ENCODE peak calls at places on chromosomes 12 and 14, in seven cellular contexts. X is Kasumi-1, V is PC-3, Z is mesenchymal stem cell, J is AG08396, C is keratinocyte, R is heart right ventricle. P is an unnamed sample.

GRCh38 chr12:121248611-121249010 is 38.7 kb downstream of the P2RX4 start:
- DNase-seq in J (no peak), R (no peak), X (no peak), V (no peak), C (no peak), Z (no peak), P (no peak)

GRCh38 chr12:83945871-83946270 is 966.7 kb downstream of the SLC6A15 start:
- DNase-seq in X (no peak), V (peak), Z (peak), J (no peak), C (peak), R (no peak), P (no peak)

GRCh38 chr12:99435095-99435791 is 212.3 kb upstream of the GARIN6 start:
- DNase-seq in V (no peak), Z (no peak), C (no peak), X (no peak), R (no peak), J (no peak), P (no peak)

GRCh38 chr14:96674121-96674520 is 123.1 kb upstream of the VRK1 start:
- DNase-seq in Z (no peak), C (no peak), R (no peak), J (no peak), V (no peak), X (no peak), P (no peak)

GRCh38 chr12:97131220-97131981 is 224.3 kb downstream of the NEDD1 start:
- DNase-seq in X (no peak), R (no peak), J (no peak), V (no peak), C (no peak), Z (no peak), P (no peak)

GRCh38 chr12:100075598-100075997 is 67.1 kb downstream of the BLTP3B start:
- DNase-seq in J (no peak), R (no peak), Z (no peak), X (no peak), V (peak), C (no peak), P (no peak)

GRCh38 chr12:122437656-122438121 is 15.2 kb upstream of the CLIP1 start:
- DNase-seq in X (no peak), Z (no peak), J (peak), V (peak), R (peak), C (no peak), P (peak)

GRCh38 chr12:109018276-109018675 is 2.6 kb downstream of the SVOP start:
- DNase-seq in Z (no peak), R (no peak), J (no peak), C (no peak), V (no peak), X (no peak), P (no peak)

GRCh38 chr12:19066471-19067001 is 63.0 kb upstream of the PLEKHA5 start:
- DNase-seq in Z (no peak), R (no peak), X (no peak), C (no peak), J (no peak), V (no peak), P (no peak)

GRCh38 chr12:95740751-95741150 is 49.8 kb downstream of the NTN4 start:
- DNase-seq in X (no peak), C (peak), V (no peak), R (no peak), Z (no peak), J (no peak), P (no peak)